ENCODE peak calls at places on chromosomes 3 and 15, in eight cellular contexts. D is ovary, V is stomach, R is K562, U is A549, O is HepG2, Z is tibial nerve, T is transverse colon. Y is an unnamed sample.

GRCh38 chr3:153210116-153210515 is 48.1 kb downstream of the RAP2B start:
- DNase-seq in D (no peak), V (no peak), R (peak), U (no peak), O (no peak), Z (no peak), T (no peak), Y (no peak)

GRCh38 chr15:77599899-77600298 is 32.8 kb downstream of the LINGO1 start:
- DNase-seq in D (no peak), V (no peak), R (peak), U (peak), O (peak), Z (no peak), T (peak), Y (no peak)

GRCh38 chr3:24145981-24146822 is 201.1 kb downstream of the NR1D2 start:
- DNase-seq in D (no peak), V (no peak), R (no peak), U (peak), O (no peak), Z (no peak), T (no peak), Y (no peak)

GRCh38 chr3:95048564-95048963 is 985.7 kb downstream of the NSUN3 start:
- DNase-seq in D (no peak), V (no peak), R (no peak), U (no peak), O (no peak), Z (no peak), T (no peak), Y (no peak)

GRCh38 chr3:39644176-39644575 is 165.2 kb upstream of the MYRIP start:
- DNase-seq in D (no peak), V (no peak), R (no peak), U (no peak), O (no peak), Z (no peak), T (no peak), Y (no peak)

GRCh38 chr3:52841211-52841980 is 6.6 kb upstream of the MUSTN1 start:
- DNase-seq in D (no peak), V (no peak), R (no peak), U (no peak), O (no peak), Z (no peak), T (no peak), Y (no peak)

GRCh38 chr15:56957812-56958406 is 39.5 kb downstream of the TCF12 start:
- DNase-seq in D (no peak), V (no peak), R (no peak), U (no peak), O (peak), Z (no peak), T (no peak), Y (no peak)

GRCh38 chr15:65249641-65250040 is 37.0 kb downstream of the PARP16 start:
- DNase-seq in D (no peak), V (no peak), R (no peak), U (no peak), O (no peak), Z (no peak), T (no peak), Y (no peak)

GRCh38 chr3:173770796-173771573 is 373.4 kb downstream of the NLGN1 start:
- DNase-seq in D (no peak), V (no peak), R (no peak), U (no peak), O (no peak), Z (no peak), T (no peak), Y (no peak)

GRCh38 chr3:30858894-30859389 is 35.5 kb downstream of the GADL1 start:
- DNase-seq in D (no peak), V (no peak), R (no peak), U (no peak), O (no peak), Z (no peak), T (no peak), Y (no peak)

GRCh38 chr3:37308247-37308646 is 133.9 kb upstream of the LRRFIP2 start:
- DNase-seq in D (no peak), V (no peak), R (peak), U (peak), O (peak), Z (no peak), T (no peak), Y (no peak)

GRCh38 chr15:58037902-58038301 is 27.6 kb downstream of the ALDH1A2 start:
- DNase-seq in D (no peak), V (no peak), R (peak), U (no peak), O (no peak), Z (no peak), T (no peak), Y (no peak)

GRCh38 chr15:86609275-86609674 is 529.6 kb downstream of the AGBL1 start:
- DNase-seq in D (no peak), V (no peak), R (no peak), U (no peak), O (no peak), Z (no peak), T (no peak), Y (no peak)

GRCh38 chr3:114144909-114145688 is 33.8 kb downstream of the DRD3 start:
- DNase-seq in D (no peak), V (peak), R (no peak), U (peak), O (no peak), Z (no peak), T (no peak), Y (no peak)

GRCh38 chr15:73370151-73370550 is 1.4 kb upstream of the HCN4 start:
- DNase-seq in D (no peak), V (no peak), R (no peak), U (no peak), O (no peak), Z (no peak), T (no peak), Y (no peak)

GRCh38 chr15:100683434-100683833 is 81.0 kb downstream of the ASB7 start:
- DNase-seq in D (no peak), V (no peak), R (no peak), U (no peak), O (no peak), Z (no peak), T (no peak), Y (no peak)

GRCh38 chr3:184874709-184875644 is 63.0 kb downstream of the VPS8 start:
- DNase-seq in D (no peak), V (no peak), R (peak), U (peak), O (peak), Z (no peak), T (peak), Y (no peak)

GRCh38 chr3:185831195-185831594 is 6.4 kb upstream of the IGF2BP2 start:
- DNase-seq in D (no peak), V (no peak), R (no peak), U (no peak), O (no peak), Z (no peak), T (no peak), Y (no peak)

GRCh38 chr15:29117778-29118177 is 151.8 kb downstream of the NSMCE3 start:
- DNase-seq in D (no peak), V (no peak), R (no peak), U (no peak), O (no peak), Z (no peak), T (no peak), Y (no peak)

GRCh38 chr15:32844118-32844711 is 126.4 kb downstream of the GREM1 start:
- DNase-seq in D (no peak), V (no peak), R (peak), U (peak), O (peak), Z (no peak), T (no peak), Y (no peak)

DNA sequence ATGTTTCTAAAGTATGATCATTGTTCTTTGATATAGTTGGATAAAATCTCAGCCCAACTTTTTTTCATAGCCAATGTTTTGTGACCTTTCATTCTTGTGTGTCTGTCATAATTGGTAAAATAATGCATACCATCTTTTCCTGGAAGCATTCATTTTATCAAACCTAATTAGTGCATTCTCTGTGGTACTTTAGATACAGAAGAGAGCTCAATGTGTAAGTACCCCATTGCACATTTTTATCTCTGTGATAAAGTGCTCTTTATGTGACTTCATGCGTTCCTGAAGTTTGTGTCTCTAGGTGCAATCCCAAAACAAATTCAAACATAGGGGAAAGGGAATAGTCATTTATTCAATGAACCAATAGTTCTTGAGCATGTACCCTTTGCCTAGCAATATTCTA is 628.5 kb downstream of the GBE1 start:
- DNase-seq in D (no peak), V (no peak), R (no peak), U (no peak), O (no peak), Z (no peak), T (no peak), Y (no peak)
- TF ChIP-seq EP300 in D (no peak), V (no peak), R (no peak), U (no peak), O (no peak), Z (no peak), T (no peak), Y (no peak)

DNA sequence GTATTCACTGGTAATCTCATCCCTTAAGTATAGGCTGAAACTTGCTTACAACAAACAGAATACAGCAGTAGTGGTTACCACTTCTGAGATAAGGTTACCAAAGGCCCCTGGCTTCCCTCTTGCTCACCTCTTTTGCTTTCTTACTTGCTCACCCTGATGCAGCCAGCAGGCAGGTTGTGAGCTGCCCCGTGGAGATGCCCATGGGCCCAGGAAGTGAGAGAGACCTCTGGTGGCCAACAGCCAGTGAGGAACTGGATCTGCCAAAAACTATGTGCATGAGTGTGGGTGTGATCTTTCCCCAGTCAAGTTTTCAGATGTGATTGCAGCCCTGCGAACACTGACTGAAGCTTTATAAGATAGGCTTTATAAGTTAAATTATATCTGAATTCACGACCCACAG is 48.7 kb downstream of the NMNAT3 start:
- DNase-seq in D (no peak), V (no peak), R (peak), U (peak), O (peak), Z (no peak), T (peak), Y (no peak)
- TF ChIP-seq CTCF in D (no peak), V (no peak), R (peak), U (peak), O (peak), Z (no peak), T (no peak), Y (no peak)

GRCh38 chr15:68602484-68603240 is 23.9 kb downstream of the CORO2B start:
- DNase-seq in D (no peak), V (no peak), R (no peak), U (no peak), O (no peak), Z (no peak), T (no peak), Y (no peak)

GRCh38 chr15:68599153-68599545 is 20.4 kb downstream of the CORO2B start:
- DNase-seq in D (no peak), V (no peak), R (no peak), U (no peak), O (no peak), Z (no peak), T (no peak), Y (no peak)

GRCh38 chr15:68603951-68604350 is 25.2 kb downstream of the CORO2B start:
- DNase-seq in D (no peak), V (no peak), R (peak), U (no peak), O (no peak), Z (no peak), T (no peak), Y (no peak)

GRCh38 chr15:68599560-68600071 is 20.8 kb downstream of the CORO2B start:
- DNase-seq in D (peak), V (no peak), R (no peak), U (no peak), O (no peak), Z (no peak), T (no peak), Y (no peak)

DNA sequence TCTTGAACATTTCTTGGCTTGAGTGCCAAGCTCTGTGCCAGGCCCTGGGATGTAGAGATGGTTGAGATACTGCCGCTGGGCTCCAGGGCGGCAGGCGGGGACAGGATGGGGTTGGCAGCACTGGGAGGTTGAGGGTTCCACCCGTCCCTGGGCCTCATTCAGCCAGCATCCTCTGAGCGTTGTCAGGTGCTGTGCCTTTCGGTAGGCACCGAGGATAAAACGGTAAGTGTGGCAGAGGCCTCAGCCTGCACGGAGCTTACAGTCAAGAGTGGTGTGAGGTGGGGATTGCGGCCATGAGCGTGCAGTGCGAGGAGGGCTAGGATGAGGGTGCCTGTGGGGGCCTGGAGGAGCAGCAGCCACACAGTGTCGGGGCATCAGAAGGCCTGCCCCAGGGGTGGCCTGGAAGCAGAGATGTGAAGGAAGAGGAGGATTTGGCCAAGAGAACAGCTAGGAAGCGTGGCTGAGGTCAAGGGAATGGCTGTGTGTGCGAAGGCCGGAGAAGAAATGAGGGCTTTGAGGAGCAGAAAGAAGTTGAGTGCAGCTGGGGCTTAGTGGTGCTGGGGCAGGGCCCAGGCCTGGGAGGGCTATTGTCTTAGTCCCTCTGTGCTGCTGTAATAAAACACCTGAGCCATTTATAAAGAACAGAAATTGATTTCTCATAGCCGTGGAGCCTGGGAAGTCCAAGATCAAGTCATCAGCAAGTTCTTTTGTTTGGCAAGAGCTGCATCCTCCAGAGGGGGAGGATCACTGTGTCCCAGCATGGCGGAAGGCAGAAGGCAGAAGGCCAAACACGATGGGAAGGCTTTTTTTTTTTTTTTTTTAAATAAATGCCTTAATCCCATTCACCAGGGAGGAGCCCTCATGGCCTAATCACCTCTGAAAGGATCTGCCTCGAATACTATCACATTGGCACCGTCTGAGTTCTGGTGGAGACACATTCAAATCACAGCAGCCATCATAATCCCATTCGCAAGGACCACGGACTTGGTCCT is 22.7 kb downstream of the CORO2B start:
- DNase-seq in D (no peak), V (no peak), R (no peak), U (no peak), O (no peak), Z (no peak), T (no peak), Y (no peak)
- TF ChIP-seq EP300 in D (no peak), V (no peak), R (no peak), U (no peak), O (no peak), Z (no peak), T (no peak), Y (no peak)

DNA sequence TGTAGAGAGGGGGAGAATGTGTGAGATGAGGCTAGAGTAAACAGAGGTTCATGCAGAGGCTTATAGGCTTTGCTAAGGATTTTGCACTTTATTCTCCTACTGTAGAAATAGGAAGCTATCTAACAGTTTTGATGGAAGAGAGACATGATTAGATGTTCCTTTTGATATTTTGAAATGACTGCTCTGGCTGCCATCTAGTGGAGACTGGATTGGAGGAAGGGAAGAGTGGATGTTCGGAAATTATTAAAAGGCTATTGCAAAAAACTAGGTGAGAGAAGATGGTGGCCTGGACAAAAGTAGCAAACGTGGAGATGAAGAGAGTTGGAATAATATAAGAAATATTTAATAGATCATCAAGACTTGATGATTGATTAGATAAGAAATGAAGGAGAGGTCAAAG is 42.2 kb downstream of the SYN2 start:
- DNase-seq in D (no peak), V (no peak), R (no peak), U (peak), O (no peak), Z (no peak), T (no peak), Y (no peak)
- TF ChIP-seq CTCF in D (no peak), V (no peak), R (peak), U (peak), O (peak), Z (peak), T (no peak), Y (no peak)

GRCh38 chr3:103388214-103388613 is 953.4 kb downstream of the ZPLD1 start:
- DNase-seq in D (no peak), V (no peak), R (no peak), U (no peak), O (no peak), Z (no peak), T (no peak), Y (no peak)

GRCh38 chr3:103389356-103389755 is 954.5 kb downstream of the ZPLD1 start:
- DNase-seq in D (no peak), V (no peak), R (no peak), U (no peak), O (no peak), Z (no peak), T (no peak), Y (no peak)

GRCh38 chr3:103393395-103394186 is 958.8 kb downstream of the ZPLD1 start:
- DNase-seq in D (no peak), V (no peak), R (no peak), U (no peak), O (no peak), Z (no peak), T (no peak), Y (no peak)
- TF ChIP-seq EP300 in D (no peak), V (no peak), R (no peak), U (no peak), O (no peak), Z (no peak), T (no peak), Y (no peak)